ENCODE peak calls at places on chromosomes 4 and X, in five cellular contexts. L is brain microvascular endothelial cell, Q is neuronal stem cell, G is neural progenitor cell, P is fibroblast of lung. X is an unnamed sample.

GRCh38 chr4:6076391-6076790 is 58.2 kb upstream of the C4orf50 start:
- DNase-seq in L (no peak), Q (no peak), G (no peak), P (no peak), X (no peak)

GRCh38 chrX:9745417-9746115 is 20.1 kb downstream of the GPR143 start:
- DNase-seq in L (peak; percentile 47), Q (no peak), G (no peak), P (peak; percentile 31), X (peak; percentile 83)

GRCh38 chrX:152220612-152221011 is 82.2 kb upstream of the MAGEA10 start:
- DNase-seq in L (peak; percentile 74), Q (no peak), G (no peak), P (peak; percentile 60), X (no peak)

GRCh38 chr4:56241500-56241899 is 145.8 kb downstream of the AASDH start:
- DNase-seq in L (no peak), Q (no peak), G (no peak), P (no peak), X (no peak)

GRCh38 chr4:14749910-14750309 is 252.4 kb upstream of the CPEB2 start:
- DNase-seq in L (peak; percentile 31), Q (no peak), G (peak; percentile 35), P (peak; percentile 5), X (peak; percentile 55)

GRCh38 chr4:2607822-2608221 is 71.4 kb downstream of the FAM193A start:
- DNase-seq in L (no peak), Q (no peak), G (no peak), P (no peak), X (no peak)

GRCh38 chr4:93809773-93810172 is 18.8 kb upstream of the ATOH1 start:
- DNase-seq in L (no peak), Q (no peak), G (no peak), P (no peak), X (no peak)

GRCh38 chrX:118973389-118974087 is 880 bp upstream of the LONRF3 start:
- DNase-seq in L (no peak), Q (no peak), G (peak; percentile 24), P (no peak), X (no peak)

GRCh38 chrX:154327026-154327820 is 31.6 kb downstream of the TKTL1 start:
- DNase-seq in L (no peak), Q (no peak), G (no peak), P (peak; percentile 51), X (no peak)

GRCh38 chr4:119299221-119300071 is 22.5 kb downstream of the FABP2 start:
- DNase-seq in L (no peak), Q (no peak), G (no peak), P (peak; percentile 31), X (peak; percentile 3)

GRCh38 chr4:102736636-102737549 is 23.9 kb downstream of the MANBA start:
- DNase-seq in L (no peak), Q (no peak), G (no peak), P (peak; percentile 64), X (no peak)

GRCh38 chr4:70746179-70746839 is 24.5 kb downstream of the RUFY3 start:
- DNase-seq in L (peak; percentile 85), Q (no peak), G (no peak), P (peak; percentile 70), X (no peak)

GRCh38 chr4:41874398-41874797 is 60.8 kb upstream of the TMEM33 start:
- DNase-seq in L (no peak), Q (no peak), G (peak; percentile 44), P (no peak), X (no peak)

GRCh38 chrX:47573334-47574095 is 8.7 kb upstream of the TIMP1 start:
- DNase-seq in L (no peak), Q (peak; percentile 54), G (peak; percentile 84), P (peak; percentile 61), X (no peak)

GRCh38 chrX:153157450-153157849 is 21.6 kb upstream of the MAGEA1 start:
- DNase-seq in L (no peak), Q (no peak), G (no peak), P (no peak), X (no peak)

GRCh38 chr4:2939383-2940243 is 23.6 kb downstream of the NOP14 start:
- DNase-seq in L (no peak), Q (no peak), G (no peak), P (no peak), X (no peak)

GRCh38 chr4:45102716-45103115 is 376.4 kb upstream of the GNPDA2 start:
- DNase-seq in L (no peak), Q (no peak), G (no peak), P (no peak), X (no peak)

GRCh38 chr4:6372649-6373525 is 99.5 kb downstream of the PPP2R2C start:
- DNase-seq in L (peak; percentile 40), Q (peak; percentile 17), G (peak; percentile 73), P (peak; percentile 20), X (peak; percentile 30)

GRCh38 chrX:38312436-38312835 is 14.9 kb downstream of the RPGR start:
- DNase-seq in L (peak; percentile 80), Q (no peak), G (no peak), P (peak; percentile 66), X (peak; percentile 84)

GRCh38 chr4:39410415-39410814 is 3.7 kb downstream of the KLB start:
- DNase-seq in L (no peak), Q (no peak), G (no peak), P (no peak), X (no peak)

GRCh38 chr4:89022426-89023128 is 34.4 kb downstream of the FAM13A start:
- DNase-seq in L (no peak), Q (no peak), G (no peak), P (peak; percentile 55), X (no peak)

GRCh38 chrX:24876782-24877315 is 138.9 kb downstream of the ARX start:
- DNase-seq in L (no peak), Q (peak; percentile 21), G (peak; percentile 66), P (no peak), X (no peak)

GRCh38 chr4:16031554-16032381 is 52.1 kb downstream of the PROM1 start:
- DNase-seq in L (no peak), Q (no peak), G (no peak), P (no peak), X (peak; percentile 49)
- H3K27ac ChIP-seq in L (no peak overlapping the region), Q (peak overlapping the region; percentile 75), G (peak overlapping the region; percentile 71), P (no peak overlapping the region), X (peak overlapping the region; percentile 78)

DNA sequence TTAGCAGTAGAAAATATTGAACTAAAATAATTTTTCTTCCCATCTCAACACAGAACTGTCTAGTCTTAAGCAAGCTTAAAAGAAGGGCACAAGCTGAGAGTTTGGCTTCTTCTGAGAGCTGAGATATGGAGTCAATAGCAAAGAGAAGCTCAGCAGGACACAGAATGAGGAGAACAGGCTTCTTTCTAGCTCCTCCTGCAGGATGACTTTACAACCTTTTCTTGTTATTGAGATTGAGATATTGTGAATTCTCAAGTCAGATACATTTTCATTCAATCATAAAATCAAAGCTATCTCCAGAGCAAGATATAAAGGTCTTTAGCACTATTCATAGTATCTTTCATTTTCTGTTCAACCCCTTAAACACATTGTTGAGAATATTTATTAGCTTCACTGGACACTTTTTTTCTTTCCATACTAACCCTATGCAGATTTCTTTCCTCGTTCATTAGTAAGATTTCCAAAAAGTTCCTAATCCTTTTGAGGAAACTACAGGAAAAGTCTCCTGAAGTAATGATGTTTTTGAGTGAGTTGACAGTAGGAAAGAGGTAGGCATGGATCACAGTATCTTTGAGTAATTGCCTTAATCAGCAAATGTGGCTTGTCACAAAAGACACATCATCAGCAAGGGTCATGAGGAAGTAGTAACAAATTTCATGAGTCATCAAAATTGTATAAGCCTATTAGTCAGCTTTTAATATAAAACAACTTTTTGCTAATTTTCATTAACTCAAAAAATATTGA is 17.8 kb upstream of the CXCL3 start:
- DNase-seq in L (peak; percentile 31), Q (no peak), G (no peak), P (peak; percentile 57), X (peak; percentile 48)
- H3K27ac ChIP-seq in L (peak overlapping the region; percentile 28), Q (no peak overlapping the region), G (no peak overlapping the region), P (peak overlapping the region; percentile 68), X (peak overlapping the region; percentile 78)

DNA sequence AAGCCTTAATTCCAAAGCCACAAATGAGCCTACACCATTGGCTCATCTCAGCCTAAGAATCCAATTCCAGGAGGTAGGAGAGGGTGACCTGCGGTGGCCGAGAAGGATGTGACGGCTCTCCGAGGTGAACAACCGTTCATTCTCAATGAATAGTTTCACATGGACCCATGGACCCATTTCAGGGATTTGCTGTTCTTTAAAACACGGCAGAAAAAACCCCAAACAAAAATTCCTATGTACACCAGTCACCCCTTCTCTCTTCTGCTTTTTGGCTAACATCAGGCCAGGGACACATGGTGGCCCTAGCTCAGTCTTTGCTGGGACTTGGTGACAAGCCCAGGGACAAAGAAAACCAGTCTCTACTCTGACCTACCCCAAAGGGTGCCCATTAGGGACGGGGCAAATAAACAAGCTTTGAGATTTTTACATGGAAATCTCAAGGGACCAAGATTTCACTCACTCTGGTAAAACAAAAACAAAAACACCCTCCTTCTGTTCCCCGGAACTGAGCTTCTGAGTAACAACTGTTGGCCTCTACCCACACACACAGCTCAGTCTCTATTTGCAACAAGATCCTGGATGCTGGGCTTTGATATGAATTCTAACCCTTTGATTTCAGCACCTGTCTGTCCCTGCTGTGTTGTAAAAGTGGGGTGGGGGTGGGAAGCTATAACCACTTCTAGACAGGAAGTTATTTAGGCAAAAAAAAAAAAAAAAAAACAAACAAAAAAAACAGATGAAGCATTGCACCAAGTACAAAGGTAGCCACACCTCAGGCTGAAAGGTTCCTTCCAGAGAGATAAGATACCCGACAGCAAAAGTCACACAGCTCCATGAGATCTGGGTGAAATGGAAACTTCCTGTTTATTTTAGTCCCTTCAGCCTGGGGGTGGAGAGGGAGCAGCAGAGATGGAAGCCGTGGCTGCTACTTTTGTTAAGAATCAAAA is 49.0 kb downstream of the DDX3X start:
- DNase-seq in L (peak; percentile 28), Q (no peak), G (no peak), P (peak; percentile 33), X (no peak)
- H3K27ac ChIP-seq in L (peak overlapping the region; percentile 65), Q (no peak overlapping the region), G (no peak overlapping the region), P (peak overlapping the region; percentile 67), X (no peak overlapping the region)

GRCh38 chrX:96407981-96408380 is 276.7 kb upstream of the DIAPH2 start:
- DNase-seq in L (no peak), Q (no peak), G (no peak), P (no peak), X (no peak)
- H3K27ac ChIP-seq in L (no peak overlapping the region), Q (no peak overlapping the region), G (no peak overlapping the region), P (no peak overlapping the region), X (no peak overlapping the region)

GRCh38 chr4:185215261-185215660 is 5.9 kb downstream of the SNX25 start:
- DNase-seq in L (no peak), Q (no peak), G (no peak), P (peak; percentile 40), X (peak; percentile 57)
- H3K27ac ChIP-seq in L (no peak overlapping the region), Q (no peak overlapping the region), G (no peak overlapping the region), P (no peak overlapping the region), X (no peak overlapping the region)

X was measured in A673.